ENCODE peak calls at places on chromosomes 12 and 14, in six cellular contexts. N, U, Y, Z, T and Q are unnamed samples.

GRCh38 chr14:70245026-70245425 is 56.3 kb upstream of the SLC8A3 start:
- DNase-seq in N (no peak), U (no peak), Y (no peak), Z (no peak), T (no peak), Q (no peak)

GRCh38 chr12:99053599-99054362 is 408.7 kb downstream of the APAF1 start:
- DNase-seq in N (no peak), U (no peak), Y (no peak), Z (peak), T (peak), Q (no peak)

GRCh38 chr14:74754899-74755298 is 8.2 kb upstream of the YLPM1 start:
- DNase-seq in N (no peak), U (no peak), Y (no peak), Z (no peak), T (no peak), Q (no peak)

GRCh38 chr12:105041186-105041585 is 43.1 kb downstream of the ALDH1L2 start:
- DNase-seq in N (no peak), U (no peak), Y (no peak), Z (peak), T (no peak), Q (no peak)

GRCh38 chr12:3962661-3963483 is 89.7 kb upstream of the PARP11 start:
- DNase-seq in N (no peak), U (no peak), Y (no peak), Z (no peak), T (no peak), Q (no peak)

GRCh38 chr12:77754086-77754485 is 76.6 kb upstream of the NAV3 start:
- DNase-seq in N (no peak), U (no peak), Y (no peak), Z (no peak), T (no peak), Q (no peak)

GRCh38 chr12:21756699-21757098 is 17.8 kb downstream of the KCNJ8 start:
- DNase-seq in N (no peak), U (no peak), Y (no peak), Z (no peak), T (no peak), Q (no peak)

GRCh38 chr14:88668448-88669116 is 105.7 kb downstream of the ZC3H14 start:
- DNase-seq in N (no peak), U (no peak), Y (no peak), Z (no peak), T (no peak), Q (no peak)

GRCh38 chr14:72675126-72675525 is 218.8 kb downstream of the DPF3 start:
- DNase-seq in N (no peak), U (no peak), Y (no peak), Z (no peak), T (no peak), Q (no peak)

GRCh38 chr12:91914701-91915100 is 230.9 kb downstream of the BTG1 start:
- DNase-seq in N (no peak), U (no peak), Y (no peak), Z (no peak), T (no peak), Q (no peak)

GRCh38 chr12:118526255-118527095 is 150.1 kb downstream of the SUDS3 start:
- DNase-seq in N (peak), U (no peak), Y (no peak), Z (no peak), T (no peak), Q (no peak)

GRCh38 chr12:11081987-11082386 is 10.1 kb downstream of the TAS2R43 start:
- DNase-seq in N (no peak), U (no peak), Y (no peak), Z (no peak), T (no peak), Q (no peak)

GRCh38 chr14:93008381-93008780 is 85.4 kb downstream of the CHGA start:
- DNase-seq in N (peak), U (peak), Y (no peak), Z (peak), T (no peak), Q (no peak)

GRCh38 chr12:2944401-2945047 is 14.7 kb upstream of the TEAD4 start:
- DNase-seq in N (peak), U (peak), Y (peak), Z (no peak), T (no peak), Q (no peak)

GRCh38 chr12:121839993-121840761 is 18.5 kb downstream of the HPD start:
- DNase-seq in N (no peak), U (no peak), Y (no peak), Z (no peak), T (no peak), Q (no peak)

GRCh38 chr12:28939427-28939826 is 209.7 kb upstream of the FAR2 start:
- DNase-seq in N (no peak), U (peak), Y (no peak), Z (peak), T (peak), Q (no peak)

GRCh38 chr14:44778562-44778961 is 183.2 kb downstream of the KLHL28 start:
- DNase-seq in N (no peak), U (peak), Y (no peak), Z (peak), T (no peak), Q (no peak)

GRCh38 chr12:130202201-130202600 is 39.9 kb downstream of the FZD10 start:
- DNase-seq in N (no peak), U (no peak), Y (no peak), Z (no peak), T (no peak), Q (no peak)

GRCh38 chr12:52613363-52614030 is 4.9 kb downstream of the KRT73 start:
- DNase-seq in N (no peak), U (no peak), Y (no peak), Z (no peak), T (no peak), Q (no peak)

GRCh38 chr12:107057071-107057834 is 36.1 kb downstream of the CRY1 start:
- DNase-seq in N (no peak), U (peak), Y (peak), Z (peak), T (no peak), Q (peak)

GRCh38 chr12:65330341-65330740 is 51.9 kb downstream of the MSRB3 start:
- DNase-seq in N (no peak), U (peak), Y (no peak), Z (peak), T (peak), Q (no peak)

GRCh38 chr14:49816844-49817243 is 35.7 kb downstream of the NEMF start:
- DNase-seq in N (no peak), U (no peak), Y (no peak), Z (no peak), T (no peak), Q (no peak)

GRCh38 chr14:55254581-55254980 is 16.6 kb upstream of the FBXO34 start:
- DNase-seq in N (no peak), U (no peak), Y (no peak), Z (no peak), T (no peak), Q (no peak)

GRCh38 chr14:58749066-58749669 is 111.4 kb downstream of the DACT1 start:
- DNase-seq in N (no peak), U (peak), Y (peak), Z (peak), T (peak), Q (peak)

GRCh38 chr12:66726531-66726930 is 47.7 kb upstream of the GRIP1 start:
- DNase-seq in N (no peak), U (no peak), Y (no peak), Z (no peak), T (no peak), Q (no peak)

GRCh38 chr12:121794532-121795028 is 1.1 kb upstream of the RHOF start:
- DNase-seq in N (no peak), U (no peak), Y (no peak), Z (no peak), T (no peak), Q (no peak)

GRCh38 chr14:29925736-29926135 is 1.9 kb downstream of the PRKD1 start:
- DNase-seq in N (no peak), U (peak), Y (no peak), Z (peak), T (no peak), Q (no peak)
- H3K4me3 ChIP-seq in N (peak), U (peak), Y (no peak), Z (peak), T (no peak), Q (peak)

GRCh38 chr12:14833336-14833735 is 10.0 kb downstream of the ART4 start:
- DNase-seq in N (no peak), U (no peak), Y (no peak), Z (no peak), T (no peak), Q (no peak)

GRCh38 chr12:14834502-14834901 is 8.8 kb downstream of the ART4 start:
- DNase-seq in N (no peak), U (no peak), Y (no peak), Z (no peak), T (no peak), Q (no peak)

GRCh38 chr12:14839262-14839661 is 4.1 kb downstream of the ART4 start:
- DNase-seq in N (no peak), U (no peak), Y (no peak), Z (no peak), T (no peak), Q (no peak)

GRCh38 chr12:14833952-14834351 is 9.4 kb downstream of the ART4 start:
- DNase-seq in N (no peak), U (peak), Y (no peak), Z (peak), T (no peak), Q (no peak)

GRCh38 chr12:14836336-14837210 is 6.8 kb downstream of the ART4 start:
- DNase-seq in N (no peak), U (peak), Y (peak), Z (peak), T (peak), Q (no peak)
- H3K4me3 ChIP-seq in N (no peak), U (peak), Y (peak), Z (no peak), T (peak), Q (no peak)

DNA sequence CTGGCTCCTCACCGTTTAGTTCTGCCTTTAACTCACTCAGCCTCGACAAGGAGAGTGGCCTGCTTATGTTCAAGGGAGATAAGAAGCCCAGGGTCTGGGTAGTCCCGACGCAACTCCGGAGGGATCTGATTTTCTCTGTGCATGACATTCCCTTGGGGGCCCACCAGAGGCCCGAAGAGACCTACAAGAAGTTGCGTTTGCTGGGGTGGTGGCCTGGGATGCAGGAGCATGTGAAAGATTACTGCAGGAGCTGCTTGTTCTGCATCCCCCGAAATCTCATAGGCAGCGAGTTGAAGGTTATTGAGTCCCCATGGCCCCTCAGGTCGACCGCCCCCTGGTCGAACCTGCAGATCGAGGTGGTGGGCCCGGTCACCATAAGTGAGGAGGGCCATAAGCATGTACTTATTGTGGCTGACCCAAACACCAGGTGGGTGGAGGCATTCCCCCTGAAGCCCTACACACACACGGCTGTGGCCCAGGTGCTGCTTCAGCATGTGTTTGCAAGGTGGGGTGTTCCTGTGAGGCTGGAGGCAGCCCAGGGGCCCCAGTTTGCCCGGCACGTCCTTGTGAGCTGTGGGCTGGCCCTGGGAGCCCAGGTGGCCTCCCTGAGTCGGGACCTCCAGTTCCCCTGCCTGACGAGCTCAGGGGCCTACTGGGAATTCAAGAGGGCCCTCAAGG is 13.1 kb downstream of the CBLN3 start:
- DNase-seq in N (no peak), U (no peak), Y (no peak), Z (no peak), T (no peak), Q (no peak)
- H3K4me3 ChIP-seq in N (no peak), U (no peak), Y (no peak), Z (no peak), T (no peak), Q (no peak)

GRCh38 chr12:120266180-120266535 is 628 bp upstream of the PXN start:
- DNase-seq in N (no peak), U (no peak), Y (no peak), Z (no peak), T (no peak), Q (no peak)
- H3K4me3 ChIP-seq in N (no peak), U (no peak), Y (no peak), Z (no peak), T (no peak), Q (no peak)

GRCh38 chr12:8628731-8629130 is 16.1 kb upstream of the AICDA start:
- DNase-seq in N (no peak), U (no peak), Y (no peak), Z (peak), T (no peak), Q (no peak)
- H3K4me3 ChIP-seq in N (no peak), U (no peak), Y (no peak), Z (no peak), T (no peak), Q (no peak)

GRCh38 chr14:23067847-23068791 is 10.8 kb upstream of the CDH24 start:
- DNase-seq in N (no peak), U (no peak), Y (no peak), Z (no peak), T (no peak), Q (no peak)
- H3K4me3 ChIP-seq in N (no peak), U (no peak), Y (no peak), Z (no peak), T (peak), Q (no peak)

GRCh38 chr12:95204141-95204866 is 13.0 kb downstream of the FGD6 start:
- DNase-seq in N (no peak), U (peak), Y (peak), Z (peak), T (peak), Q (no peak)
- H3K4me3 ChIP-seq in N (no peak), U (no peak), Y (peak), Z (no peak), T (peak), Q (no peak)

DNA sequence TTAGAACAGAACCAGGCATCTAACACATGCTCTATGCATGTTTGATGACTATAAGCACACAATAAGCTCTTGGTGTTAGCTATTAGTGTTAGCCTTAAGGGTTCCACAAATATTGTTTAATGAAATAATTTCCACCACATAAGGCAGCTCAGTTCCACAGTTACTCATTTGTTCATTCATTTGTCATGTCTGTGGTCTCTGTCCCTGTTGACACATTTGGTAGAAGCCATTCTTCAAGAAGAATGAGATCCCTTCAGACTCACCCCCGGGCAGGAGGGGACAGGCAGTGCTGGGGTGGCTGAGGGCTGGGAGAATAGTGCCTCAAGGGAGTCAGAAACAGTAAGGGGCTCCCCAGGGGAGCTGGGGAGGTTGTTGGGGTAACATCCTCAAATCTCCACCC is 3.7 kb upstream of the FAIM2 start:
- DNase-seq in N (no peak), U (no peak), Y (no peak), Z (no peak), T (no peak), Q (no peak)
- H3K4me3 ChIP-seq in N (no peak), U (no peak), Y (no peak), Z (no peak), T (no peak), Q (no peak)

GRCh38 chr14:98957211-98958047 is 314.6 kb downstream of the BCL11B start:
- DNase-seq in N (peak), U (no peak), Y (peak), Z (peak), T (no peak), Q (no peak)

GRCh38 chr14:98955741-98956070 is 316.3 kb downstream of the BCL11B start:
- DNase-seq in N (no peak), U (no peak), Y (no peak), Z (no peak), T (no peak), Q (no peak)

GRCh38 chr14:98956181-98956580 is 315.8 kb downstream of the BCL11B start:
- DNase-seq in N (no peak), U (no peak), Y (no peak), Z (no peak), T (no peak), Q (no peak)

GRCh38 chr14:98955036-98955740 is 316.8 kb downstream of the BCL11B start:
- DNase-seq in N (no peak), U (no peak), Y (no peak), Z (no peak), T (no peak), Q (no peak)

DNA sequence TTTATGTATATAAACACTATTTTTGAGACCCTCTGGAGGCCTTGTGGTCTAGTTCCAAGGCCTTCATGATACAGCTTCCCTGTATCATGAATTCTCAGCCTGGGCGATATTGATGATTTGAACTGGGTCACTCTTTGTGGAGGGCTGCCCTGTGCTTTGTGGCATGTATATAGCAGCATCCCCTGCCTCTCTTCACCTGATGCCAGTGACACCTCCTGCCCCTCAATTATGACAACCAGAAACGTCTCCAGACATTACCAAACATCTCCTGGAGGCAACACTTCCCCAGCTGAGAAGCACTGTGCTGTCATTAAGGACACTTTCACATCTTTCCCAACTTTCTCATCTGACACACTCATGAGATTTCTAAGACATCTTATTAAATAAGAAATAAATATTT is 315.4 kb downstream of the BCL11B start:
- DNase-seq in N (no peak), U (no peak), Y (no peak), Z (no peak), T (no peak), Q (no peak)
- H3K4me3 ChIP-seq in N (no peak), U (no peak), Y (no peak), Z (no peak), T (no peak), Q (no peak)